ENCODE peak calls at places on chromosomes 12 and 14, in four cellular contexts. One of them, this sample, is unnamed.

GRCh38 chr12:81542621-81543020 is 216.5 kb downstream of the PPFIA2 start:
- DNase-seq in K562: no peak
- DNase-seq in GM12878: no peak
- DNase-seq in HepG2: no peak
- DNase-seq in this sample: no peak

GRCh38 chr14:91722386-91722785 is 9.5 kb downstream of the CATSPERB start:
- DNase-seq in K562: no peak
- DNase-seq in GM12878: no peak
- DNase-seq in HepG2: no peak
- DNase-seq in this sample: no peak

GRCh38 chr14:100901391-100902183 is 1.9 kb downstream of the RTL1 start:
- DNase-seq in GM12878: no peak
- DNase-seq in K562: no peak
- DNase-seq in HepG2: no peak
- DNase-seq in this sample: peak

GRCh38 chr12:122227341-122227740 is 1.5 kb upstream of the DIABLO start:
- DNase-seq in K562: no peak
- DNase-seq in GM12878: no peak
- DNase-seq in HepG2: no peak
- DNase-seq in this sample: no peak

GRCh38 chr14:85425507-85425906 is 104.4 kb upstream of the FLRT2 start:
- DNase-seq in HepG2: no peak
- DNase-seq in GM12878: no peak
- DNase-seq in K562: no peak
- DNase-seq in this sample: no peak

GRCh38 chr12:3116106-3116898 is 39.1 kb downstream of the TSPAN9 start:
- DNase-seq in GM12878: no peak
- DNase-seq in HepG2: no peak
- DNase-seq in K562: no peak
- DNase-seq in this sample: no peak

GRCh38 chr14:70708717-70709570 is 67.2 kb downstream of the TTC9 start:
- DNase-seq in GM12878: no peak
- DNase-seq in K562: no peak
- DNase-seq in HepG2: no peak
- DNase-seq in this sample: peak

GRCh38 chr12:115752151-115752550 is 525.3 kb downstream of the MED13L start:
- DNase-seq in HepG2: no peak
- DNase-seq in K562: no peak
- DNase-seq in GM12878: no peak
- DNase-seq in this sample: no peak

GRCh38 chr12:120489018-120489417 is 6.9 kb upstream of the DYNLL1 start:
- DNase-seq in K562: peak
- DNase-seq in GM12878: no peak
- DNase-seq in HepG2: no peak
- DNase-seq in this sample: no peak

GRCh38 chr14:68654471-68654941 is 138.4 kb downstream of the ZFP36L1 start:
- DNase-seq in GM12878: no peak
- DNase-seq in K562: no peak
- DNase-seq in HepG2: no peak
- DNase-seq in this sample: no peak

GRCh38 chr12:107732365-107732764 is 28.6 kb downstream of the PRDM4 start:
- DNase-seq in GM12878: no peak
- DNase-seq in HepG2: no peak
- DNase-seq in K562: no peak
- DNase-seq in this sample: no peak
- TF ChIP-seq CBX5 in GM12878: no peak
- TF ChIP-seq CBX5 in HepG2: no peak
- TF ChIP-seq CBX5 in K562: no peak
- TF ChIP-seq CBX5 in this sample: no peak

DNA sequence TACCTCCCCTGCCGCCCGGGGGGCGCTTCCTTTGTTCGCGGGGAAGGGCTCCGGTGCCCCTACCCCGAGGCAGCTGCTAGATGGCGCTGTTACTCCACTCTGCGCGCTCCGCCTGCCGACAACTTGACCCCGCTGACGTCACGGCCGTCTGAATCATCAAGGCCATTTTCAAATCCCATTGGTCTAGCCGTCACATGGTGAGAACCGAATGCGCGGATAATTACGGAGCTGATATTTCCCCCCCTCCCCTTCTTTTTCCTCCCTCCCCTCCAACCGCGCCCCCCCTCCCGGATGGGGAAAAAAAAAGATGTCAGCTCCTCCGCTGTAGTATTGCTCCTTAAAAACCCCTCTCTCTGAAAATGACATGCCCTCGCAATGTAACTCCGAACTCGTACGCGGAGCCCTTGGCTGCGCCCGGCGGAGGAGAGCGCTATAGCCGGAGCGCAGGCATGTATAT is at the start of gene HOXC10:
- DNase-seq in GM12878: peak
- DNase-seq in HepG2: peak
- DNase-seq in K562: peak
- DNase-seq in this sample: peak
- TF ChIP-seq CBX5 in GM12878: no peak
- TF ChIP-seq CBX5 in HepG2: peak
- TF ChIP-seq CBX5 in K562: no peak
- TF ChIP-seq CBX5 in this sample: no peak

GRCh38 chr14:74604896-74605295 is 7.1 kb downstream of the LTBP2 start:
- DNase-seq in K562: no peak
- DNase-seq in GM12878: no peak
- DNase-seq in HepG2: no peak
- DNase-seq in this sample: no peak

GRCh38 chr14:74604157-74604556 is 7.9 kb downstream of the LTBP2 start:
- DNase-seq in HepG2: no peak
- DNase-seq in K562: no peak
- DNase-seq in GM12878: no peak
- DNase-seq in this sample: no peak

GRCh38 chr14:74605531-74606223 is 6.4 kb downstream of the LTBP2 start:
- DNase-seq in HepG2: no peak
- DNase-seq in K562: no peak
- DNase-seq in GM12878: no peak
- DNase-seq in this sample: no peak

GRCh38 chr14:74608959-74609611 is 3.0 kb downstream of the LTBP2 start:
- DNase-seq in GM12878: peak
- DNase-seq in K562: peak
- DNase-seq in HepG2: peak
- DNase-seq in this sample: peak

DNA sequence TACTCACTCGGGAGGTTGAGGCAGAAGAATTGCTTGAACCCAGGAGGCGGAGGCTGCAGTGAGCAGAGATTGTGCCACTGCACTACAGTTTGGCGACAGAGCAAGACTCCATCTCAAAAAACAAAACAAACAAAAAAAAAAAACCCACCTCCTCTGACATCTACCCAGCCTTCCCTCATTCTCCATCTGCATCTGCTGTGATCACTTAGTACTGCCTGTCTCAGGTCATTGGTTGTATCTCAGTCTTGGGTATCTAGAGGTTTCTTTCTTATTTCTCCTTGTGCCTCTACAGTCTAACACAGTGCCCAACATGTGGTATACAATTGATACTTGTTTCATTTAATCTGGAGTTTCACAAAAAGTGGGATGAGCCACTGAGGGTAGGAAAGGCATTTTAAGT is 5.3 kb downstream of the LTBP2 start:
- DNase-seq in GM12878: no peak
- DNase-seq in K562: no peak
- DNase-seq in HepG2: no peak
- DNase-seq in this sample: no peak
- TF ChIP-seq CBX5 in GM12878: no peak
- TF ChIP-seq CBX5 in K562: no peak
- TF ChIP-seq CBX5 in HepG2: no peak
- TF ChIP-seq CBX5 in this sample: no peak

GRCh38 chr14:103141117-103141796 is 18.0 kb downstream of the TNFAIP2 start:
- DNase-seq in K562: peak
- DNase-seq in HepG2: peak
- DNase-seq in GM12878: no peak
- DNase-seq in this sample: peak

GRCh38 chr14:103139371-103140016 is 16.2 kb downstream of the TNFAIP2 start:
- DNase-seq in GM12878: no peak
- DNase-seq in K562: no peak
- DNase-seq in HepG2: no peak
- DNase-seq in this sample: no peak

GRCh38 chr14:103142031-103142430 is 18.8 kb downstream of the TNFAIP2 start:
- DNase-seq in HepG2: no peak
- DNase-seq in GM12878: no peak
- DNase-seq in K562: no peak
- DNase-seq in this sample: no peak

GRCh38 chr14:103138483-103139370 is 15.5 kb downstream of the TNFAIP2 start:
- DNase-seq in K562: no peak
- DNase-seq in HepG2: no peak
- DNase-seq in GM12878: no peak
- DNase-seq in this sample: no peak

GRCh38 chr14:103140316-103141109 is 17.3 kb downstream of the TNFAIP2 start:
- DNase-seq in HepG2: peak
- DNase-seq in GM12878: peak
- DNase-seq in K562: no peak
- DNase-seq in this sample: no peak
- TF ChIP-seq CBX5 in HepG2: no peak
- TF ChIP-seq CBX5 in GM12878: no peak
- TF ChIP-seq CBX5 in K562: no peak
- TF ChIP-seq CBX5 in this sample: no peak

DNA sequence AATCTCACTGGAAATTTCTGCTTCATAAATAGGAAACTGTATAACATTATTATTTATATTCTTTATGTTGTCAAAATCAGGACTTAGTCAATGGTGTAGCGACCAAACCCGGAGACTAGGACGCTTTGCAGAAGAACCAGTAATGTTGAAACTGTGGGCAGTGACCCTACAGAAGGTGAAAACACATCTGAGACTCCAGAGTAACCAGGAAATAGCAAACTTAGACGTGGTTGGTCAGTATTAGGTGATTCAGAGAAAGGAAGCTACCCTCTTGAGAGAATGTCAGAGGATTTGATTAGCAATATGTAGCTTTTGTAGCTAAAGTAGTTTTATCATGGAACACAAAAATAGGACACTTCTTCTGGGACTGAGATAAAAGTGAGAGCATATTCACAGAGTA is 381.9 kb downstream of the SLC16A7 start:
- DNase-seq in GM12878: no peak
- DNase-seq in K562: no peak
- DNase-seq in HepG2: no peak
- DNase-seq in this sample: no peak
- TF ChIP-seq CBX5 in GM12878: no peak
- TF ChIP-seq CBX5 in K562: no peak
- TF ChIP-seq CBX5 in HepG2: no peak
- TF ChIP-seq CBX5 in this sample: no peak

DNA sequence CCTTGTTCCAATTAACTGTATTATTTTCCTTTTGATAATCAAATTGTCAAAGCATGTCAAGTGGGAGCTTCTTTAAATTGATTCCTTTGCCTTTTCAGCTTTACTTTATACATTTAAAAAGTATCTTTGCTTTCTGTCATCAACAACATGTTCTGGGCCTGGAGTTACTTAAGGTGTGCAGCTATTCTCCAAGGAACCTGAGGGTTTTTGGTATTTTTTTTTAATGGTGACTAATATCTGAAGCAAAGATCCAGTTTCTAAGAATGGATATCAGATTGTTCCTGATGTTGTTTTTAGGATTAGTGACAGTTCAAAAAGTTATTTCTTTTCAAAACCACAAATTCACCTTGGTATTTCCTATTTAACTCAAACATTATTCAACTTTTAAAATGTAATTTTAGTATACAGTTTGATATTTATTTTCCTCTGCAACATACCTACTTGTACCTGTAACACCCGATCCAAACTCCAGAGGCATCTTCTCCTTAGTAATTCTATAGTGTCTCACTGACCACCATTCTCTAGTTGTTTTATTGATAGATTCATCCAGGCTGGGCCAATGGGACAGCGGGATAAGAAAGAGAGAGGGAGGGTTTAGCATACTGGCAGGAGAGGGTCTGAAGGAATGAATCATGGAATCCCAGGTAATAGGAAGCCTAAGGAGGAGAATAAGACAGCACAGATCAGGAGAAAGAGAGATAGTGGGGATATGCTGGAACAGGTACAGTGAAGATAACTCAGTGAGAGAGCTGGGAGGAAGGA is 3.1 kb downstream of the CBLN3 start:
- DNase-seq in GM12878: no peak
- DNase-seq in K562: no peak
- DNase-seq in HepG2: no peak
- DNase-seq in this sample: no peak
- TF ChIP-seq CBX5 in GM12878: no peak
- TF ChIP-seq CBX5 in K562: no peak
- TF ChIP-seq CBX5 in HepG2: no peak
- TF ChIP-seq CBX5 in this sample: no peak

GRCh38 chr12:109069307-109070231 is 17.2 kb downstream of the USP30 start:
- DNase-seq in GM12878: no peak
- DNase-seq in K562: no peak
- DNase-seq in HepG2: peak
- DNase-seq in this sample: no peak
- TF ChIP-seq CBX5 in GM12878: no peak
- TF ChIP-seq CBX5 in K562: no peak
- TF ChIP-seq CBX5 in HepG2: no peak
- TF ChIP-seq CBX5 in this sample: no peak

DNA sequence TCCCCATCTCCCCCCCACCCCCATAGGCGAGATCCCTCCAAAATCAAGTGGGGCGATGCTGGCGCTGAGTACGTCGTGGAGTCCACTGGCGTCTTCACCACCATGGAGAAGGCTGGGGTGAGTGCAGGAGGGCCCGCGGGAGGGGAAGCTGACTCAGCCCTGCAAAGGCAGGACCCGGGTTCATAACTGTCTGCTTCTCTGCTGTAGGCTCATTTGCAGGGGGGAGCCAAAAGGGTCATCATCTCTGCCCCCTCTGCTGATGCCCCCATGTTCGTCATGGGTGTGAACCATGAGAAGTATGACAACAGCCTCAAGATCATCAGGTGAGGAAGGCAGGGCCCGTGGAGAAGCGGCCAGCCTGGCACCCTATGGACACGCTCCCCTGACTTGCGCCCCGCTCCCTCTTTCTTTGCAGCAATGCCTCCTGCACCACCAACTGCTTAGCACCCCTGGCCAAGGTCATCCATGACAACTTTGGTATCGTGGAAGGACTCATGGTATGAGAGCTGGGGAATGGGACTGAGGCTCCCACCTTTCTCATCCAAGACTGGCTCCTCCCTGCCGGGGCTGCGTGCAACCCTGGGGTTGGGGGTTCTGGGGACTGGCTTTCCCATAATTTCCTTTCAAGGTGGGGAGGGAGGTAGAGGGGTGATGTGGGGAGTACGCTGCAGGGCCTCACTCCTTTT is 2.7 kb downstream of the GAPDH start:
- DNase-seq in K562: no peak
- DNase-seq in GM12878: no peak
- DNase-seq in HepG2: peak
- DNase-seq in this sample: no peak
- TF ChIP-seq CBX5 in K562: no peak
- TF ChIP-seq CBX5 in GM12878: no peak
- TF ChIP-seq CBX5 in HepG2: no peak
- TF ChIP-seq CBX5 in this sample: no peak

GRCh38 chr14:63745858-63746425 is 18.1 kb upstream of the SGPP1 start:
- DNase-seq in K562: no peak
- DNase-seq in GM12878: peak
- DNase-seq in HepG2: no peak
- DNase-seq in this sample: no peak
- TF ChIP-seq CBX5 in K562: no peak
- TF ChIP-seq CBX5 in GM12878: no peak
- TF ChIP-seq CBX5 in HepG2: no peak
- TF ChIP-seq CBX5 in this sample: no peak

This sample was measured in H1.